ENCODE peak calls at places on chromosomes 16 and 17, in nine cellular contexts. X is neural progenitor cell, U is astrocyte of the spinal cord, T is AG04450, O is heart right ventricle, V is pancreas, J is GM06990, Y is A549, G is foreskin fibroblast. H is an unnamed sample.
A peak's percentile ranks its signal among the peaks of the same experiment; 100 is the strongest.

GRCh38 chr16:8919089-8919933 is 37.2 kb downstream of the LITAFD start:
- DNase-seq in Y (no peak), U (no peak), V (no peak), O (no peak), G (no peak), X (no peak), J (no peak), T (no peak), H (no peak)

GRCh38 chr17:29927546-29927945 is 2.5 kb downstream of the SSH2 start:
- DNase-seq in X (no peak), O (no peak), U (no peak), G (no peak), Y (no peak), T (no peak), V (no peak), J (no peak), H (no peak)

GRCh38 chr16:54928421-54929089 is 2.1 kb upstream of the IRX5 start:
- DNase-seq in O (peak; percentile 80), J (peak; percentile 38), U (peak; percentile 20), V (peak; percentile 73), T (no peak), X (peak; percentile 55), Y (peak; percentile 69), G (peak; percentile 81), H (no peak)

GRCh38 chr16:86343111-86343642 is 167.2 kb upstream of the FOXF1 start:
- DNase-seq in J (no peak), U (peak; percentile 66), V (no peak), X (no peak), Y (no peak), O (peak; percentile 41), T (peak; percentile 72), G (peak; percentile 77), H (no peak)

GRCh38 chr17:32828822-32829221 is 48.1 kb downstream of the MYO1D start:
- DNase-seq in Y (no peak), G (no peak), O (no peak), T (no peak), J (no peak), X (no peak), U (no peak), V (no peak), H (no peak)

GRCh38 chr17:46176975-46177374 is 16.3 kb downstream of the KANSL1 start:
- DNase-seq in Y (no peak), U (no peak), O (no peak), G (no peak), J (no peak), X (no peak), V (no peak), T (no peak), H (no peak)

GRCh38 chr16:88651276-88651988 is 579 bp upstream of the CYBA start:
- DNase-seq in O (peak; percentile 54), Y (peak; percentile 48), V (no peak), G (peak; percentile 22), J (peak; percentile 92), U (no peak), X (peak; percentile 47), T (no peak), H (no peak)

GRCh38 chr16:72823961-72824490 is 223.9 kb downstream of the ZFHX3 start:
- DNase-seq in J (no peak), X (no peak), U (no peak), T (no peak), Y (no peak), G (no peak), O (no peak), V (no peak), H (no peak)

GRCh38 chr16:79415983-79416641 is 184.4 kb downstream of the MAF start:
- DNase-seq in O (no peak), X (no peak), T (no peak), V (no peak), U (no peak), J (no peak), Y (no peak), G (no peak), H (no peak)

GRCh38 chr16:61823326-61823725 is 212.9 kb downstream of the CDH8 start:
- DNase-seq in U (no peak), G (no peak), T (no peak), J (no peak), Y (no peak), X (no peak), V (no peak), O (no peak), H (no peak)

GRCh38 chr16:6160871-6161270 is 1063.3 kb upstream of the EEF2KMT start:
- DNase-seq in X (no peak), O (no peak), T (no peak), G (no peak), J (no peak), U (peak; percentile 29), Y (no peak), V (no peak), H (no peak)

GRCh38 chr16:56164636-56165035 is 26.7 kb upstream of the GNAO1 start:
- DNase-seq in O (no peak), T (no peak), G (no peak), X (no peak), J (no peak), Y (no peak), V (no peak), U (no peak), H (no peak)

GRCh38 chr16:60203525-60204124 is 1469.5 kb upstream of the GOT2 start:
- DNase-seq in Y (peak; percentile 22), T (no peak), U (peak; percentile 20), G (peak; percentile 43), X (peak; percentile 26), V (no peak), O (no peak), J (no peak), H (peak; percentile 32)

GRCh38 chr16:11128211-11129123 is 127.5 kb downstream of the SOCS1 start:
- DNase-seq in J (no peak), G (peak; percentile 83), T (no peak), V (no peak), X (no peak), O (peak; percentile 76), Y (no peak), U (no peak), H (no peak)

GRCh38 chr17:36459601-36460000 is 26.9 kb upstream of the ZNHIT3 start:
- DNase-seq in O (no peak), X (no peak), V (no peak), U (no peak), Y (no peak), T (no peak), J (no peak), G (no peak), H (no peak)
- TF ChIP-seq CTCF in O (no peak), X (no peak), V (no peak), U (no peak), Y (no peak), T (no peak), J (no peak), G (no peak), H (no peak)

GRCh38 chr16:68090109-68090508 is 4.9 kb downstream of the NFATC3 start:
- DNase-seq in X (no peak), V (no peak), U (no peak), Y (no peak), J (no peak), T (no peak), G (no peak), O (no peak), H (no peak)
- H3K4me3 ChIP-seq in X (no peak overlapping the region), V (no peak overlapping the region), U (no peak overlapping the region), Y (no peak overlapping the region), J (no peak overlapping the region), T (no peak overlapping the region), G (no peak overlapping the region), O (no peak overlapping the region), H (no peak overlapping the region)

GRCh38 chr17:42282478-42283080 is 5.7 kb upstream of the STAT5A start:
- DNase-seq in X (no peak), T (no peak), J (no peak), O (no peak), G (no peak), Y (no peak), U (no peak), V (no peak), H (no peak)
- TF ChIP-seq CTCF in X (no peak), T (no peak), J (no peak), O (no peak), G (no peak), Y (no peak), U (no peak), V (no peak), H (no peak)

DNA sequence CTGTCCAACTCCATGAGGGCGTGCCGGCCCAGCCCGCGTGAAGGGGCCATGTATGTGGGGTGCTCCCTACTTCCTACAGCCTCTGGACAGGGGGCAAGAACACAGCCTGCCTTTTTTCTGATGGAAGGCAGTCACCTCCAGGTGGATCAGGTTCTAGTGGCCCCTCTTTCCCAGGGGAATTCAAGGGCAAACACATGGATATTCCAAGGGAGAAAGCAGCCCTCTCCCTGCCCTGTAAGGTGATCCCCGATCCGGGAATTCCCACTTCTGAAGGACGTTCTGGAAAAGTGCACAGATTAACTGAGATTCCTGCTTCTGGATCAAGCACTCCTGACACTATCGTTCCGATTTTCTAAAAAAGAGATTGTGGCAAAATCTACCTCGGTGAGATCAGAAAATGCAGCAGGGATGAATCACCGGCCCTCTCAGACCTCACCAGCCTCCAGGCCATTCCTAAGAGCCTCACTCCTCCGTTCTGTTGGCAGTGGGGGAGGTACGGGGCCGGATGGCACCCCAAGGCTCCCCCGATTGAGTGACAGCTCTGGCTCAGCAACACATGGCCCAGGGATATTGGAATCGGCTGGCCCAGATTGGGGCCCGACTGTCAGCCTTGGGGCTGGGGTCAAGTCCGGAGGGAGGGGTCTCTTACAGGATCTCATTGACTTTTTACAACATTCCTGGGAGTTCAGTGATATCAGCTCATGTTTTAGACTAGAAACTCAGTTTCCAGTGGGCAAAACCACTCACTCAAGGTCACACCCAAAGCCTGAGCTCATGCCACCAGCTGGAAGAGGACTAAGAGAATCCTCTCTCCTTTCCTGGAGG is 12.3 kb downstream of the STX1B start:
- DNase-seq in J (no peak), O (no peak), X (no peak), T (peak; percentile 55), V (no peak), G (peak; percentile 95), U (peak; percentile 77), Y (peak; percentile 74), H (peak; percentile 48)
- H3K4me3 ChIP-seq in J (no peak overlapping the region), O (peak overlapping the region; percentile 61), X (peak overlapping the region; percentile 55), T (peak overlapping the region; percentile 49), V (no peak overlapping the region), G (peak overlapping the region; percentile 44), U (no peak overlapping the region), Y (peak overlapping the region; percentile 61), H (peak overlapping the region; percentile 39)

DNA sequence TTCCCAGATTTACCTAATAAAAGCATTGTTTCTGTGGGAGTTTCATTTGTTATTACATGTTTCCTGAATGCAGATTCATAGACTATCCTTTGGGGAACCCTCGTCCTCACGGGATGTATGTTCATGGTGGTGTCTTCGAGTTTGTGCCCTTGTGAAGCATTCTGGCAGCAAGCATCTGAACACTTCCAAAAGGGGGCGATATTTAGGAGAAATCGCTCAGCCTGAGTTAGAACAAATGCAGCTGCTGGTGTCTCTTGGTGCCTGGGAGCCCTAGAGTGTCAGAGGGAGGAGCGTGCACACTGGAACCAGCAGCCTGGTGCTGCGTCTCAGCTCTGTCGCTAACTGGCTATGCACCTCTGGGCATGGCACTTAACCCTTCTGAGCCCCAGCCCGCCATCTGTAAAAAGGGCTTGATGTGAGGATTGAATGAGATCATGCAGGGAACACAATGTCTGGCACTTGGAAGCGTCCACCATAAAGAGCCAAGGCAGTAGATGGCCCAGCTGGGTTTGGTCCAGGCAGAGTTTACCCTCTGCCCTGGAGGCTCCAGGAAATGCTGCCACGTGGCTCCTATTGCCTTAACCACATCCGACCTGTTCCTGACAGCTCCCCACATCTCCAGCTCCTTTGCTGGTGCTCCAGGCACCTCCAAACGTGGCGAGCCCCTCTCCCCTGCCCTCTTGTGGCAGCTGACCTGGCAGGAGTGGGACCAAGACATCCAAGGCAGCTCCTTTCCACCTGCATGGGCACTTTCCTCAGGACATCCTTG is 25.0 kb upstream of the C16orf78 start:
- DNase-seq in V (no peak), Y (peak; percentile 13), U (no peak), J (no peak), G (no peak), X (no peak), T (no peak), O (no peak), H (no peak)
- TF ChIP-seq CTCF in V (no peak), Y (no peak), U (no peak), J (peak; percentile 31), G (no peak), X (peak; percentile 26), T (no peak), O (no peak), H (no peak)